ENCODE peak calls at places on chromosomes 5 and 9, in five cellular contexts. E is cardiac fibroblast, K is foreskin fibroblast, Q is mesothelial cell of epicardium, X is thoracic aorta. G is an unnamed sample.

GRCh38 chr5:119400248-119400647 is 44.4 kb downstream of the TNFAIP8 start:
- DNase-seq in X (no peak), K (peak), Q (no peak), E (no peak), G (no peak)

GRCh38 chr5:132370241-132370820 is 821 bp downstream of the SLC22A5 start:
- DNase-seq in X (no peak), E (no peak), Q (no peak), K (no peak), G (peak)

GRCh38 chr5:65061974-65062353 is 293.2 kb downstream of the CWC27 start:
- DNase-seq in K (no peak), E (no peak), X (no peak), Q (no peak), G (no peak)

GRCh38 chr5:170523129-170523497 is 19.3 kb downstream of the KCNIP1 start:
- DNase-seq in K (no peak), X (no peak), E (peak), Q (no peak), G (no peak)

GRCh38 chr9:101093620-101094019 is 65.1 kb downstream of the PLPPR1 start:
- DNase-seq in X (no peak), E (no peak), Q (no peak), K (no peak), G (no peak)

GRCh38 chr5:177382423-177383029 is 1.7 kb upstream of the SLC34A1 start:
- DNase-seq in Q (no peak), K (peak), E (peak), X (no peak), G (no peak)

GRCh38 chr9:2676466-2676865 is 40.8 kb upstream of the KCNV2 start:
- DNase-seq in K (no peak), Q (no peak), E (no peak), X (no peak), G (no peak)

GRCh38 chr5:61332891-61333350 is 863 bp downstream of the ZSWIM6 start:
- DNase-seq in X (no peak), Q (no peak), E (peak), K (peak), G (peak)

GRCh38 chr9:20701058-20701457 is 17.0 kb downstream of the FOCAD start:
- DNase-seq in Q (no peak), X (no peak), K (no peak), E (peak), G (no peak)

GRCh38 chr5:103598997-103599556 is 36.5 kb upstream of the NUDT12 start:
- DNase-seq in K (no peak), Q (no peak), E (no peak), X (no peak), G (no peak)

GRCh38 chr9:27361401-27361953 is 64.5 kb upstream of the EQTN start:
- DNase-seq in Q (no peak), K (no peak), X (no peak), E (no peak), G (no peak)

GRCh38 chr9:110900917-110901316 is 137.4 kb downstream of the LPAR1 start:
- DNase-seq in E (no peak), K (peak), X (no peak), Q (no peak), G (no peak)

GRCh38 chr5:58477760-58478159 is 13.5 kb upstream of the GAPT start:
- DNase-seq in E (peak), K (no peak), X (no peak), Q (no peak), G (no peak)

GRCh38 chr5:180646289-180646962 is 3.0 kb downstream of the FLT4 start:
- DNase-seq in Q (no peak), X (no peak), E (no peak), K (no peak), G (no peak)

GRCh38 chr9:135414293-135414692 is 65.3 kb upstream of the PPP1R26 start:
- DNase-seq in Q (no peak), E (no peak), K (no peak), X (no peak), G (no peak)

GRCh38 chr9:129983891-129984290 is 59.1 kb downstream of the FNBP1 start:
- DNase-seq in E (peak), K (peak), X (no peak), Q (no peak), G (peak)

GRCh38 chr9:126448136-126448535 is 121.5 kb downstream of the MVB12B start:
- DNase-seq in X (no peak), E (no peak), K (no peak), Q (no peak), G (no peak)

GRCh38 chr5:133198511-133198910 is 146.7 kb downstream of the HSPA4 start:
- DNase-seq in Q (no peak), X (no peak), K (no peak), E (no peak), G (no peak)

GRCh38 chr9:77647659-77648457 is at the start of gene GNA14:
- DNase-seq in E (peak), Q (no peak), K (peak), X (no peak), G (peak)

GRCh38 chr5:5350101-5350500 is 72.4 kb upstream of the ICE1 start:
- DNase-seq in Q (no peak), E (no peak), X (no peak), K (no peak), G (no peak)

GRCh38 chr9:113746486-113746885 is 129.6 kb upstream of the ZNF618 start:
- DNase-seq in K (no peak), X (no peak), Q (no peak), E (no peak), G (no peak)

GRCh38 chr9:36306481-36307306 is 48.4 kb upstream of the GNE start:
- DNase-seq in X (no peak), E (peak), K (no peak), Q (no peak), G (no peak)

GRCh38 chr5:62214701-62215100 is 91.3 kb upstream of the KIF2A start:
- DNase-seq in X (no peak), E (no peak), Q (no peak), K (peak), G (no peak)

GRCh38 chr5:36606437-36607113 is at the start of gene SLC1A3:
- DNase-seq in E (peak), K (peak), X (no peak), Q (peak), G (peak)

GRCh38 chr5:113217619-113218184 is 217.1 kb downstream of the TSSK1B start:
- DNase-seq in E (no peak), X (no peak), Q (no peak), K (no peak), G (no peak)

GRCh38 chr5:100026601-100027000 is 508.6 kb upstream of the FAM174A start:
- DNase-seq in X (no peak), E (no peak), Q (no peak), K (no peak), G (no peak)

DNA sequence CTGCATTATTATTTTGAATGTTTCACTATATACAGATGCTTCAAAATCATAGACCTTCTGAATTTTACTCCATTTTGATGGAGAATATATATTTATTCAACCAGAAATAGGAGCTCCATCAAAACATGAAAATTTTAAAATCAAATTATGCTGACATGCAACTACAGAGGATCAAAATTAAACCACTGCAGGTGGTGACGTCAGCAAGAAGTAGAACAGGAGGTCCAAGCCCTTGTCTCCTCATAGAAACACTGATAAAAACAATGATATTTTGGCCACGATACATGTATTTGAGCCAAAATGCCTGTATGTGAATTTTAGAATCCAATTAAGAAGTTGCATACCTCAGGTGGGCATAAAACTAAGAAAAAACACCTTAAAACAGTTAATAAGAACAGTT is 236.6 kb upstream of the FBXL7 start:
- DNase-seq in K (no peak), E (no peak), Q (no peak), X (no peak), G (no peak)
- TF ChIP-seq CTCF in K (no peak), E (no peak), Q (no peak), X (no peak), G (no peak)

DNA sequence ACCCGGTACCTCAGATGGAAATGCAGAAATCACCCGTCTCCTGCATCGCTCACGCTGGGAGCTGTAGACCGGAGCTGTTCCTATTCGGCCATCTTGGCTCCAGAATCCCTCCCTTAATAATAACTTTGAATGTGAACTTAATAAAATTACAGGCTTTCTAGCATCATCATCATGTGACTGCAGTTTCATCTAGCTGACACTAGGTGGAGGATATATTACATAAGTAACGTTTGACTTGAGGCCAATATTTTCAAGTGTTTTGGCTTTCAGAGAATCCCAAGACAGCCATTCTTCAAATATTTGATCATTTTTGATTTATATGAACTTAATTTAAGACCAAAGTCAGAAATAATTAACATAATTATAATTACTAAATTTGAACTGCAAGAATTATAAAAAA is 474.9 kb upstream of the CDH10 start:
- DNase-seq in X (no peak), E (no peak), K (no peak), Q (no peak), G (no peak)
- TF ChIP-seq CTCF in X (no peak), E (peak), K (no peak), Q (peak), G (no peak)

GRCh38 chr5:1010181-1010510 is 1.5 kb downstream of the NKD2 start:
- DNase-seq in Q (no peak), K (no peak), X (no peak), E (no peak), G (no peak)

GRCh38 chr5:1012316-1012841 is 3.8 kb downstream of the NKD2 start:
- DNase-seq in Q (no peak), X (no peak), K (no peak), E (no peak), G (no peak)

GRCh38 chr5:1010641-1011046 is 2.0 kb downstream of the NKD2 start:
- DNase-seq in X (no peak), E (no peak), Q (no peak), K (no peak), G (peak)

GRCh38 chr5:1011741-1012315 is 3.2 kb downstream of the NKD2 start:
- DNase-seq in K (no peak), Q (peak), E (no peak), X (no peak), G (no peak)

GRCh38 chr5:1011226-1011631 is 2.6 kb downstream of the NKD2 start:
- DNase-seq in E (no peak), Q (peak), X (no peak), K (no peak), G (no peak)
- TF ChIP-seq CTCF in E (peak), Q (no peak), X (no peak), K (peak), G (no peak)

GRCh38 chr5:54854883-54855581 is 130.4 kb downstream of the ESM1 start:
- DNase-seq in Q (no peak), E (no peak), X (no peak), K (no peak), G (no peak)

GRCh38 chr5:54851449-54851848 is 133.9 kb downstream of the ESM1 start:
- DNase-seq in X (no peak), Q (no peak), E (no peak), K (no peak), G (no peak)

DNA sequence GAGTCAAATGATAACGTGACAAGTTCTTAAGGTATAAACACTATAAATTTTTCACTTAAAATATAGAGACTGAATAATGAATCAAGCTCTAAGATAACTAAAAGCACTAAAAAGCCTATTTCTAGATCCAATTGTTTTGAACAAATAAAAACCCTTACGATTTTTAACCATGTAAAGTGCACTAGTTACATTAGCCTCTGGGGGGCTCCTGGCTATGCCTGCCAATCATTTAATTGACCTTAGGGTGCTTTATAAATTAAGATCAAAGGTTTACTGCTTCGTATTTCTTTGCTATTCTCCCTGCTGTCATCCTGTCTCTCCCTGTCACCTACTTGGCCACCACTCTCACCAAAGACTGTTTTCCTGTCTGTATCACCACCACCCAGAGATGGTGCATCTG is 133.4 kb downstream of the ESM1 start:
- DNase-seq in X (no peak), K (no peak), Q (no peak), E (no peak), G (no peak)
- TF ChIP-seq CTCF in X (no peak), K (no peak), Q (no peak), E (no peak), G (no peak)

GRCh38 chr9:72365525-72366256 is 683 bp upstream of the ZFAND5 start:
- DNase-seq in Q (peak), E (peak), K (peak), X (peak), G (peak)
- TF ChIP-seq CTCF in Q (no peak), E (peak), K (no peak), X (peak), G (peak)

GRCh38 chr5:150589791-150590601 is 50.5 kb upstream of the SYNPO start:
- DNase-seq in E (peak), X (no peak), Q (no peak), K (peak), G (peak)
- TF ChIP-seq CTCF in E (peak), X (peak), Q (no peak), K (peak), G (peak)